ENCODE peak calls at places on chromosomes 4 and X, in five cellular contexts. One of them, this sample, is unnamed.

GRCh38 chr4:169342159-169342865 is 71.6 kb upstream of the SH3RF1 start:
- DNase-seq in GM12878: no peak
- DNase-seq in lower leg skin: no peak
- DNase-seq in tibial nerve: no peak
- DNase-seq in heart left ventricle: no peak
- DNase-seq in this sample: no peak

GRCh38 chr4:60617731-60618130 is 582.4 kb upstream of the ADGRL3 start:
- DNase-seq in lower leg skin: no peak
- DNase-seq in heart left ventricle: no peak
- DNase-seq in tibial nerve: no peak
- DNase-seq in GM12878: no peak
- DNase-seq in this sample: no peak

GRCh38 chr4:42480774-42481173 is 83.5 kb downstream of the SHISA3 start:
- DNase-seq in heart left ventricle: no peak
- DNase-seq in lower leg skin: no peak
- DNase-seq in GM12878: no peak
- DNase-seq in tibial nerve: no peak
- DNase-seq in this sample: no peak

GRCh38 chr4:76570141-76570989 is 135.3 kb downstream of the SHROOM3 start:
- DNase-seq in tibial nerve: no peak
- DNase-seq in lower leg skin: no peak
- DNase-seq in GM12878: no peak
- DNase-seq in heart left ventricle: no peak
- DNase-seq in this sample: no peak

GRCh38 chrX:140764401-140764919 is 54.9 kb downstream of the LINC00632 start:
- DNase-seq in heart left ventricle: peak
- DNase-seq in lower leg skin: no peak
- DNase-seq in tibial nerve: no peak
- DNase-seq in GM12878: no peak
- DNase-seq in this sample: peak

GRCh38 chr4:173415885-173416658 is 17.2 kb upstream of the SCRG1 start:
- DNase-seq in lower leg skin: peak
- DNase-seq in tibial nerve: peak
- DNase-seq in heart left ventricle: peak
- DNase-seq in GM12878: no peak
- DNase-seq in this sample: peak

GRCh38 chr4:175422331-175422730 is 389.7 kb downstream of the GPM6A start:
- DNase-seq in tibial nerve: no peak
- DNase-seq in lower leg skin: no peak
- DNase-seq in heart left ventricle: no peak
- DNase-seq in GM12878: no peak
- DNase-seq in this sample: no peak

GRCh38 chrX:130523460-130524394 is 121.9 kb downstream of the RBMX2 start:
- DNase-seq in lower leg skin: no peak
- DNase-seq in tibial nerve: peak
- DNase-seq in GM12878: no peak
- DNase-seq in heart left ventricle: peak
- DNase-seq in this sample: peak

GRCh38 chrX:104324871-104325585 is 70.3 kb upstream of the ESX1 start:
- DNase-seq in lower leg skin: no peak
- DNase-seq in heart left ventricle: no peak
- DNase-seq in tibial nerve: no peak
- DNase-seq in GM12878: no peak
- DNase-seq in this sample: no peak

GRCh38 chrX:17361620-17362019 is 13.4 kb upstream of the NHS start:
- DNase-seq in tibial nerve: no peak
- DNase-seq in GM12878: no peak
- DNase-seq in heart left ventricle: no peak
- DNase-seq in lower leg skin: no peak
- DNase-seq in this sample: no peak

GRCh38 chrX:2921193-2921592 is 7.9 kb downstream of the ARSD start:
- DNase-seq in GM12878: no peak
- DNase-seq in lower leg skin: no peak
- DNase-seq in tibial nerve: no peak
- DNase-seq in heart left ventricle: no peak
- DNase-seq in this sample: no peak

GRCh38 chrX:70613295-70613694 is 168.7 kb downstream of the DLG3 start:
- DNase-seq in tibial nerve: no peak
- DNase-seq in GM12878: no peak
- DNase-seq in heart left ventricle: no peak
- DNase-seq in lower leg skin: no peak
- DNase-seq in this sample: peak

GRCh38 chr4:94895081-94895480 is 137.3 kb downstream of the BMPR1B start:
- DNase-seq in heart left ventricle: no peak
- DNase-seq in lower leg skin: no peak
- DNase-seq in GM12878: no peak
- DNase-seq in tibial nerve: no peak
- DNase-seq in this sample: no peak
- TF ChIP-seq POLR2A in heart left ventricle: no peak
- TF ChIP-seq POLR2A in lower leg skin: no peak
- TF ChIP-seq POLR2A in GM12878: no peak
- TF ChIP-seq POLR2A in tibial nerve: no peak
- TF ChIP-seq POLR2A in this sample: no peak

DNA sequence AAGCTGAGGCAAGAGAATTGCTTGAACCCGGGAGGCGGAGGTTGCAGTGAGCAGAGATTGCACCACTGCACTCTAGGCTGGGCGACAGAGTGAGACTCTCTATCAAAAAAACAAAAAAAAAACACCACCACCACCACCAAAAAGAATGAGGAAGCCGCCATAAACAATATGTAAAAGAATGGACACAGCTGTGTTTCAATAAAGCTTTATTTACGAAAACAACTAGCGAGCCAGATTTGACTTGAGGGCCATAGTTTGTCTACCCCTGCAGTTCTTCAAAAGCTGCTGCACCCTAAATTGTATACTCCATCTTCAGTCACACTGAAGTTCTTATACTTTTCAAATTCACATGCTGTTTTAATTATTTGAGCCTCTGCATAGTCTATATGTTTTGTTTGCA is 306.5 kb upstream of the KLF3 start:
- DNase-seq in lower leg skin: no peak
- DNase-seq in GM12878: no peak
- DNase-seq in tibial nerve: no peak
- DNase-seq in heart left ventricle: no peak
- DNase-seq in this sample: no peak
- TF ChIP-seq POLR2A in lower leg skin: no peak
- TF ChIP-seq POLR2A in GM12878: no peak
- TF ChIP-seq POLR2A in tibial nerve: no peak
- TF ChIP-seq POLR2A in heart left ventricle: no peak
- TF ChIP-seq POLR2A in this sample: no peak

GRCh38 chr4:2501034-2501594 is 32.2 kb downstream of the RNF4 start:
- DNase-seq in tibial nerve: no peak
- DNase-seq in heart left ventricle: no peak
- DNase-seq in lower leg skin: no peak
- DNase-seq in GM12878: no peak
- DNase-seq in this sample: no peak
- TF ChIP-seq POLR2A in tibial nerve: no peak
- TF ChIP-seq POLR2A in heart left ventricle: no peak
- TF ChIP-seq POLR2A in lower leg skin: no peak
- TF ChIP-seq POLR2A in GM12878: no peak
- TF ChIP-seq POLR2A in this sample: no peak

DNA sequence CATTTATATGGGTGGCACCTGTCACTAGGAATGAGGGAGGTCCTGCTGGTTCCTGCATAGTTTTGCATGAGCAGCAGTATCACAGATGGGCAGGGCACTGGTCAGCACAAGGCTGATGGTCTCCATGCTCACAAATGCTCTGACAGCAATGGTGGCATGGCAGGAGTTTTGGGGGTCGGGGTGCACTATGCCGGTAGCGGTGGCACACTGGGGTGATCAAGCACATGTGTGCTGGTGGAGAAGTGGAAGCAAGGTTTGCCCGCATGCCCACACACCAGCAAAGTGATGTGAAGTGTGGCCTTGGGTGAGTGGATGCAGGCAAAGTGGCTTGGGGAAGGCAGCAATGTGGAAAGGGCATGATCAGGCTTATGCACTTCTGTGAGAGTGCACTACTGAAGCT is 60.5 kb upstream of the MAGEE1 start:
- DNase-seq in heart left ventricle: no peak
- DNase-seq in GM12878: no peak
- DNase-seq in lower leg skin: no peak
- DNase-seq in tibial nerve: no peak
- DNase-seq in this sample: no peak
- TF ChIP-seq POLR2A in heart left ventricle: no peak
- TF ChIP-seq POLR2A in GM12878: no peak
- TF ChIP-seq POLR2A in lower leg skin: no peak
- TF ChIP-seq POLR2A in tibial nerve: no peak
- TF ChIP-seq POLR2A in this sample: no peak

This sample was measured in H54.